ENCODE peak calls at places on chromosome 13, in six cellular contexts. S is heart right ventricle, W is esophagus muscularis mucosa, M is psoas muscle, F is vagina, R is endodermal cell. B is an unnamed sample.

GRCh38 chr13:74306496-74306895 is 172.3 kb upstream of the KLF12 start:
- DNase-seq in W (no peak), R (no peak), S (no peak), F (no peak), M (no peak), B (no peak)

GRCh38 chr13:29703421-29703820 is 107.9 kb upstream of the SLC7A1 start:
- DNase-seq in S (no peak), W (no peak), M (no peak), R (no peak), F (no peak), B (no peak)

GRCh38 chr13:91904005-91904404 is 505.6 kb downstream of the GPC5 start:
- DNase-seq in R (no peak), W (no peak), M (no peak), F (no peak), S (no peak), B (no peak)

GRCh38 chr13:29434217-29434940 is 161.1 kb downstream of the SLC7A1 start:
- DNase-seq in M (no peak), R (no peak), S (no peak), F (no peak), W (no peak), B (no peak)

GRCh38 chr13:99179460-99179859 is 21.2 kb upstream of the UBAC2 start:
- DNase-seq in R (no peak), F (no peak), M (no peak), W (peak; percentile 24), S (no peak), B (no peak)

GRCh38 chr13:54699831-54700230 is 1671.2 kb downstream of the OLFM4 start:
- DNase-seq in F (no peak), R (no peak), M (no peak), S (no peak), W (no peak), B (no peak)

GRCh38 chr13:73039201-73040108 is 19.4 kb upstream of the KLF5 start:
- DNase-seq in W (no peak), R (peak; percentile 66), S (no peak), F (no peak), M (no peak), B (no peak)

GRCh38 chr13:33092422-33092987 is 76.3 kb downstream of the KL start:
- DNase-seq in S (no peak), M (no peak), R (no peak), F (no peak), W (no peak), B (no peak)

GRCh38 chr13:73989244-73989843 is 144.9 kb downstream of the KLF12 start:
- DNase-seq in S (no peak), W (no peak), M (no peak), R (no peak), F (no peak), B (no peak)

GRCh38 chr13:108033800-108034707 is 181.3 kb downstream of the LIG4 start:
- DNase-seq in F (no peak), R (no peak), M (no peak), W (no peak), S (no peak), B (no peak)

GRCh38 chr13:28659611-28659970 is 661 bp downstream of the POMP start:
- DNase-seq in W (no peak), S (no peak), M (no peak), R (no peak), F (no peak), B (no peak)

GRCh38 chr13:35768551-35768950 is 292.1 kb upstream of the MAB21L1 start:
- DNase-seq in M (no peak), S (no peak), W (no peak), R (no peak), F (no peak), B (no peak)

GRCh38 chr13:50798923-50799322 is 44.6 kb downstream of the DLEU7 start:
- DNase-seq in M (no peak), W (no peak), F (no peak), S (no peak), R (no peak), B (no peak)

GRCh38 chr13:61146158-61146557 is 269.5 kb downstream of the PCDH20 start:
- DNase-seq in W (no peak), R (peak; percentile 37), F (no peak), M (no peak), S (no peak), B (no peak)

GRCh38 chr13:108283110-108283509 is 13.6 kb downstream of the TNFSF13B start:
- DNase-seq in W (no peak), M (no peak), S (no peak), F (no peak), R (no peak), B (no peak)

GRCh38 chr13:79593611-79594275 is 112.8 kb downstream of the NDFIP2 start:
- DNase-seq in F (no peak), M (no peak), S (no peak), R (no peak), W (no peak), B (no peak)

GRCh38 chr13:86725105-86725504 is 925.9 kb upstream of the SLITRK6 start:
- DNase-seq in R (peak; percentile 77), F (no peak), M (no peak), W (no peak), S (no peak), B (no peak)

GRCh38 chr13:27389891-27390290 is 34.5 kb upstream of the GTF3A start:
- DNase-seq in F (no peak), M (no peak), R (no peak), W (no peak), S (no peak), B (no peak)

DNA sequence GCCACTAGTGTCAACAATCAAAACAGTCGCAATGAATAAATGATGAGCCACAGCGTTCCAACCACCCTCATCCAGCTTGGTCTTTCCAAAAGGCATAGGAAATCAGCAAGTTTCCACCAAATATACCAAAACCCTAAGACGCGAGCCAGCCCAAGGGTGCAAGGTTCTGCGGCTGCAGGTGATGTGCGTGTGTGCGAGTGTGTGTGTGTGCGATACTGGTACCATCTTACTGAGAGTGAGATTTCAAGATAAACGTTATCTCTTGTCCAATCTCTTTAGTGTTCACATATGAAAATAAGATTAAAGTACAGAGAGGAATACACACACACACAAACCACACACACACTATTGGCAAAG is 895 bp upstream of the TRPC4 start:
- DNase-seq in W (no peak), S (no peak), M (no peak), R (no peak), F (no peak), B (no peak)
- TF ChIP-seq CTCF in W (no peak), S (no peak), M (no peak), R (peak; percentile 8), F (no peak), B (no peak)

GRCh38 chr13:49452725-49453457 is 8.8 kb downstream of the SETDB2 start:
- DNase-seq in R (no peak), F (no peak), W (no peak), M (no peak), S (no peak), B (no peak)
- H3K4me1 ChIP-seq in R (no peaks in the 10 kb centered on the region), F (no peaks in the 10 kb centered on the region), W (peaks cover 8% of the 10 kb centered on the region), M (no peaks in the 10 kb centered on the region), S (no peaks in the 10 kb centered on the region), B (peaks cover 18% of the 10 kb centered on the region)

GRCh38 chr13:114110091-114110829 is 22.2 kb downstream of the RASA3 start:
- DNase-seq in F (no peak), S (no peak), W (no peak), M (peak; percentile 73), R (peak; percentile 82), B (no peak)
- TF ChIP-seq CTCF in F (no peak), S (no peak), W (no peak), M (no peak), R (peak; percentile 47), B (peak; percentile 13)

GRCh38 chr13:20474515-20474914 is 51.1 kb downstream of the CRYL1 start:
- DNase-seq in R (no peak), F (no peak), W (no peak), S (no peak), M (no peak), B (no peak)

GRCh38 chr13:20473888-20474287 is 51.8 kb downstream of the CRYL1 start:
- DNase-seq in R (no peak), S (no peak), M (no peak), W (peak; percentile 55), F (no peak), B (no peak)

GRCh38 chr13:20473139-20473538 is 52.5 kb downstream of the CRYL1 start:
- DNase-seq in R (no peak), W (peak; percentile 75), F (no peak), M (no peak), S (no peak), B (no peak)

GRCh38 chr13:20477394-20477793 is 48.3 kb downstream of the CRYL1 start:
- DNase-seq in R (no peak), M (no peak), W (no peak), S (no peak), F (no peak), B (no peak)

DNA sequence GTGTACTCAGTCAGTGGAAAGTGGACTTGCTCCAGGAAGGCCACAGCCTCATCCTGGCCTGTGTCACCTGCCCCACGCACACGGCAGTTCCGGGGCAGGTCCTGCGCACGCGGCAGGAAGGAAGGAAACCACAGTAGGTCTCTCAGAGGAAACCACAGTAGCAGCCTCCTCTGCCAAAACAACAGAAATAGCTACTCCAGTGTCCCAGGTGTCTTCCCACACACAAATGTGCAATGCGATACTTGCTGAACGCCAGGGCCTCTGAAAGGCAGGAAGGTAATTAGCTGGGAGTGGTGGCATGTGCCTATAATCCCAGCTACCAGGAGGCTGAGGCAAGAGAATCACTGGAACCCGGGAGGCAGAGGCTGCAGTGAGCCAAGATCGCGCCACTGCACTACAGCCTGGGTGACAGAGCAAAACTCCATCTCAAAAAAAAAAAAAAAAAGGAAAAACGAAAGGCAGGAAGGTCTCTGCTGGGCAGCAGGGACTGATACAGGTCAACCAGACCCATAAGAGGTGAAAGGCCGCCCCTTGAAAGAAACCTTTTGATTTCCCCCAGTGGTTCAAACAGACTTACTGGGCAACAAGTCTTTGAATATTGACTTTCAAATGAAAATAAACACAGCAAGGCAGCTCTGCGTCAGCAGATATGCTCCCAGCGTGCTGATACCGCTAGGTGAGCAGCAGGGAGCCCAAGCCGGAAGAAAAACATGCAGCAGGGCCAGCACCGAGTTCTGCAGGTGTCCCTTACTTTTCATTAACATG is 49.5 kb downstream of the CRYL1 start:
- DNase-seq in S (no peak), M (no peak), R (peak; percentile 72), F (no peak), W (no peak), B (no peak)
- H3K4me1 ChIP-seq in S (peaks cover 10% of the 10 kb centered on the region), M (no peaks in the 10 kb centered on the region), R (no peaks in the 10 kb centered on the region), F (no peaks in the 10 kb centered on the region), W (no peaks in the 10 kb centered on the region), B (no peaks in the 10 kb centered on the region)

DNA sequence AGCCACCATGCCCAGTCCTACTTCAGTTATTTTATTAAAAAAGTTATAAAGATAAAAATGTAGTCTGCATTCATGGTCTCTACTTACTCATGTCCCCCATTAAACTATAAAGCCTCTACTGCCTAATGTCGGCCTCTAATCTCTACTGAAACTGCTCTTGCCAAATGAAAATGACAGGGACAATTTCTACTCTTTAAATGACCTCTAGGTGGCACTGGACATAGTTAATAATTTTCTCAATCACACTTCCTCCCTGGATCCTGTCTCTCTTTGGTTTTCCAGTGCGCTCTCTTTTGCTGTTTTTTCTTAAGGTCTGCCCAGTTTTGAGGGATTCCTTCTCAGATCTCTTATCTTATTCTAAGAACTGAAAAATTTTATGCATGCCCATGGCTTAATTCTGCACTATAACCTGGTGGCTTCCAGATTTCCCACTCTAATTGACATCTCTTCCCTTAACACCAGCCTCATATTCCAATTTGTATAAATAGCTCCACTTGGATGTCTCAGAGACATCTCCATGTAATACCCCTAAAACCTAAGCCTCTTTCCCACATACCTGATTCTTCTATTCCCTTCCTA is 54.3 kb downstream of the MTMR6 start:
- DNase-seq in S (no peak), W (no peak), F (no peak), M (no peak), R (no peak), B (no peak)
- TF ChIP-seq CTCF in S (peak; percentile 55), W (no peak), F (no peak), M (peak; percentile 41), R (peak; percentile 75), B (peak; percentile 65)

B was measured in left ventricle myocardium inferior.